ENCODE peak calls at places on chromosome 10, in six cellular contexts. One of them, this sample, is unnamed.

GRCh38 chr10:45427305-45427955 is 53.4 kb downstream of the ALOX5 start:
- DNase-seq in ovary: no peak
- DNase-seq in HCT116: no peak
- DNase-seq in NB4: no peak
- DNase-seq in adrenal gland: no peak
- DNase-seq in GM12891: no peak
- DNase-seq in this sample: no peak

GRCh38 chr10:48885376-48885775 is 54.3 kb downstream of the LRRC18 start:
- DNase-seq in ovary: no peak
- DNase-seq in HCT116: peak
- DNase-seq in NB4: peak
- DNase-seq in adrenal gland: no peak
- DNase-seq in GM12891: no peak
- DNase-seq in this sample: peak

GRCh38 chr10:28250782-28251181 is 52.1 kb downstream of the MPP7 start:
- DNase-seq in ovary: no peak
- DNase-seq in HCT116: no peak
- DNase-seq in NB4: peak
- DNase-seq in adrenal gland: no peak
- DNase-seq in GM12891: no peak
- DNase-seq in this sample: peak

GRCh38 chr10:36248314-36248981 is 606.4 kb upstream of the FZD8 start:
- DNase-seq in ovary: no peak
- DNase-seq in HCT116: no peak
- DNase-seq in NB4: no peak
- DNase-seq in adrenal gland: no peak
- DNase-seq in GM12891: no peak
- DNase-seq in this sample: no peak

GRCh38 chr10:77763453-77764430 is 126.1 kb upstream of the KCNMA1 start:
- DNase-seq in ovary: no peak
- DNase-seq in HCT116: no peak
- DNase-seq in NB4: no peak
- DNase-seq in adrenal gland: no peak
- DNase-seq in GM12891: no peak
- DNase-seq in this sample: no peak

GRCh38 chr10:66828957-66829356 is 96.9 kb upstream of the LRRTM3 start:
- DNase-seq in ovary: no peak
- DNase-seq in HCT116: no peak
- DNase-seq in NB4: no peak
- DNase-seq in adrenal gland: no peak
- DNase-seq in GM12891: no peak
- DNase-seq in this sample: no peak

GRCh38 chr10:80191589-80192270 is 13.6 kb downstream of the ANXA11 start:
- DNase-seq in ovary: peak
- DNase-seq in HCT116: no peak
- DNase-seq in NB4: no peak
- DNase-seq in adrenal gland: no peak
- DNase-seq in GM12891: no peak
- DNase-seq in this sample: no peak

GRCh38 chr10:96044686-96045085 is 1.3 kb downstream of the CCNJ start:
- DNase-seq in ovary: no peak
- DNase-seq in HCT116: no peak
- DNase-seq in NB4: peak
- DNase-seq in adrenal gland: peak
- DNase-seq in GM12891: no peak
- DNase-seq in this sample: peak

GRCh38 chr10:10499839-10500238 is 517.8 kb upstream of the CELF2 start:
- DNase-seq in ovary: no peak
- DNase-seq in HCT116: no peak
- DNase-seq in NB4: no peak
- DNase-seq in adrenal gland: no peak
- DNase-seq in GM12891: no peak
- DNase-seq in this sample: no peak

GRCh38 chr10:47166405-47166777 is 133.6 kb upstream of the GDF10 start:
- DNase-seq in ovary: no peak
- DNase-seq in HCT116: no peak
- DNase-seq in NB4: no peak
- DNase-seq in adrenal gland: no peak
- DNase-seq in GM12891: no peak
- DNase-seq in this sample: no peak

GRCh38 chr10:110833941-110834621 is 37.6 kb upstream of the PDCD4 start:
- DNase-seq in ovary: no peak
- DNase-seq in HCT116: no peak
- DNase-seq in NB4: no peak
- DNase-seq in adrenal gland: no peak
- DNase-seq in GM12891: no peak
- DNase-seq in this sample: peak

GRCh38 chr10:98246911-98247820 is 20.8 kb downstream of the LOXL4 start:
- DNase-seq in ovary: no peak
- DNase-seq in HCT116: no peak
- DNase-seq in NB4: no peak
- DNase-seq in adrenal gland: no peak
- DNase-seq in GM12891: no peak
- DNase-seq in this sample: no peak

GRCh38 chr10:43120948-43121290 is 17.3 kb upstream of the CSGALNACT2 start:
- DNase-seq in ovary: peak
- DNase-seq in HCT116: no peak
- DNase-seq in NB4: peak
- DNase-seq in adrenal gland: no peak
- DNase-seq in GM12891: peak
- DNase-seq in this sample: no peak

GRCh38 chr10:86179961-86180360 is 186.6 kb downstream of the GRID1 start:
- DNase-seq in ovary: no peak
- DNase-seq in HCT116: no peak
- DNase-seq in NB4: no peak
- DNase-seq in adrenal gland: no peak
- DNase-seq in GM12891: no peak
- DNase-seq in this sample: no peak

GRCh38 chr10:115950320-115950719 is 322.7 kb downstream of the GFRA1 start:
- DNase-seq in ovary: no peak
- DNase-seq in HCT116: no peak
- DNase-seq in NB4: no peak
- DNase-seq in adrenal gland: no peak
- DNase-seq in GM12891: no peak
- DNase-seq in this sample: no peak

GRCh38 chr10:27779462-27779861 is 33.8 kb upstream of the MKX start:
- DNase-seq in ovary: no peak
- DNase-seq in HCT116: no peak
- DNase-seq in NB4: no peak
- DNase-seq in adrenal gland: no peak
- DNase-seq in GM12891: no peak
- DNase-seq in this sample: no peak

GRCh38 chr10:128796513-128796912 is 670.3 kb upstream of the MKI67 start:
- DNase-seq in ovary: no peak
- DNase-seq in HCT116: no peak
- DNase-seq in NB4: no peak
- DNase-seq in adrenal gland: no peak
- DNase-seq in GM12891: no peak
- DNase-seq in this sample: no peak

GRCh38 chr10:90087197-90088007 is 386.0 kb downstream of the KIF20B start:
- DNase-seq in ovary: no peak
- DNase-seq in HCT116: peak
- DNase-seq in NB4: peak
- DNase-seq in adrenal gland: no peak
- DNase-seq in GM12891: peak
- DNase-seq in this sample: no peak

GRCh38 chr10:30417301-30417700 is 16.7 kb upstream of the MAP3K8 start:
- DNase-seq in ovary: no peak
- DNase-seq in HCT116: no peak
- DNase-seq in NB4: no peak
- DNase-seq in adrenal gland: no peak
- DNase-seq in GM12891: no peak
- DNase-seq in this sample: no peak

GRCh38 chr10:11796439-11796838 is 26.7 kb upstream of the PROSER2 start:
- DNase-seq in ovary: no peak
- DNase-seq in HCT116: no peak
- DNase-seq in NB4: no peak
- DNase-seq in adrenal gland: no peak
- DNase-seq in GM12891: no peak
- DNase-seq in this sample: no peak

GRCh38 chr10:119652361-119652760 is 1.2 kb downstream of the BAG3 start:
- DNase-seq in ovary: no peak
- DNase-seq in HCT116: peak
- DNase-seq in NB4: peak
- DNase-seq in adrenal gland: no peak
- DNase-seq in GM12891: no peak
- DNase-seq in this sample: peak

GRCh38 chr10:71382028-71382427 is 14.7 kb upstream of the CDH23 start:
- DNase-seq in ovary: no peak
- DNase-seq in HCT116: no peak
- DNase-seq in NB4: no peak
- DNase-seq in adrenal gland: no peak
- DNase-seq in GM12891: no peak
- DNase-seq in this sample: no peak

GRCh38 chr10:100184426-100185219 is 1.2 kb downstream of the ERLIN1 start:
- DNase-seq in ovary: no peak
- DNase-seq in HCT116: peak
- DNase-seq in NB4: peak
- DNase-seq in adrenal gland: no peak
- DNase-seq in GM12891: no peak
- DNase-seq in this sample: peak

GRCh38 chr10:28801247-28801646 is 123.9 kb downstream of the BAMBI start:
- DNase-seq in ovary: no peak
- DNase-seq in HCT116: no peak
- DNase-seq in NB4: no peak
- DNase-seq in adrenal gland: no peak
- DNase-seq in GM12891: no peak
- DNase-seq in this sample: no peak

GRCh38 chr10:74223755-74224530 is 72.9 kb downstream of the ADK start:
- DNase-seq in ovary: no peak
- DNase-seq in HCT116: peak
- DNase-seq in NB4: no peak
- DNase-seq in adrenal gland: no peak
- DNase-seq in GM12891: no peak
- DNase-seq in this sample: no peak

GRCh38 chr10:94274142-94274787 is 88.5 kb downstream of the NOC3L start:
- DNase-seq in ovary: peak
- DNase-seq in HCT116: no peak
- DNase-seq in NB4: no peak
- DNase-seq in adrenal gland: peak
- DNase-seq in GM12891: no peak
- DNase-seq in this sample: no peak

DNA sequence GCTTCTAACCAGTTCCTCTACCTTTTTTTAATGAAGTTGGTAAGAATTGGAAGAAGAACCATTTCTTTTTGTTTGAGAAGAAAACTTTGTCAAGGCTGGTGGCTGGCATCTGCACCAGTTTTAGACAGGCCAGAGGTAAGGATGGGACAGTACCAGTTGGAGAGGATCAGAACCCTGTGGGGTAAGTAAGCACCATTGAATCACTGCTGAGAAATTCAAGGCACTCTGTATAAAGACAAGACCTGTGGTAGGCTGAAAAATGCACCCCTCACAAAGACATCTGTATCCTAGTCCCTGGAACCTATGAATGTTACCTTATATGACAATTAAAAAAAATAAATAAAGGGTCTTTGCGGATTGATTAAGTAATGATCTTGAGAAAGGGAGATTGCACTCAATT is 166.7 kb upstream of the NRP1 start:
- DNase-seq in ovary: no peak
- DNase-seq in HCT116: no peak
- DNase-seq in NB4: no peak
- DNase-seq in adrenal gland: no peak
- DNase-seq in GM12891: no peak
- DNase-seq in this sample: no peak
- TF ChIP-seq POLR2A in ovary: no peak
- TF ChIP-seq POLR2A in HCT116: no peak
- TF ChIP-seq POLR2A in NB4: no peak
- TF ChIP-seq POLR2A in adrenal gland: no peak
- TF ChIP-seq POLR2A in GM12891: no peak
- TF ChIP-seq POLR2A in this sample: no peak

GRCh38 chr10:132392811-132393694 is 3.9 kb upstream of the PWWP2B start:
- DNase-seq in ovary: peak
- DNase-seq in HCT116: no peak
- DNase-seq in NB4: peak
- DNase-seq in adrenal gland: peak
- DNase-seq in GM12891: no peak
- DNase-seq in this sample: no peak
- TF ChIP-seq POLR2A in ovary: no peak
- TF ChIP-seq POLR2A in HCT116: no peak
- TF ChIP-seq POLR2A in NB4: no peak
- TF ChIP-seq POLR2A in adrenal gland: no peak
- TF ChIP-seq POLR2A in GM12891: no peak
- TF ChIP-seq POLR2A in this sample: no peak

GRCh38 chr10:103192451-103193106 is 493 bp downstream of the NT5C2 start:
- DNase-seq in ovary: peak
- DNase-seq in HCT116: peak
- DNase-seq in NB4: peak
- DNase-seq in adrenal gland: peak
- DNase-seq in GM12891: peak
- DNase-seq in this sample: peak
- TF ChIP-seq POLR2A in ovary: no peak
- TF ChIP-seq POLR2A in HCT116: no peak
- TF ChIP-seq POLR2A in NB4: peak
- TF ChIP-seq POLR2A in adrenal gland: peak
- TF ChIP-seq POLR2A in GM12891: no peak
- TF ChIP-seq POLR2A in this sample: peak

GRCh38 chr10:50623299-50624153 is at the start of gene SGMS1:
- DNase-seq in ovary: peak
- DNase-seq in HCT116: peak
- DNase-seq in NB4: peak
- DNase-seq in adrenal gland: peak
- DNase-seq in GM12891: peak
- DNase-seq in this sample: peak

GRCh38 chr10:50622497-50623298 is 1.1 kb downstream of the SGMS1 start:
- DNase-seq in ovary: peak
- DNase-seq in HCT116: no peak
- DNase-seq in NB4: peak
- DNase-seq in adrenal gland: peak
- DNase-seq in GM12891: peak
- DNase-seq in this sample: peak

GRCh38 chr10:50624154-50624865 is 554 bp upstream of the SGMS1 start:
- DNase-seq in ovary: peak
- DNase-seq in HCT116: peak
- DNase-seq in NB4: peak
- DNase-seq in adrenal gland: peak
- DNase-seq in GM12891: peak
- DNase-seq in this sample: peak

GRCh38 chr10:50625663-50626062 is 1.9 kb upstream of the SGMS1 start:
- DNase-seq in ovary: no peak
- DNase-seq in HCT116: no peak
- DNase-seq in NB4: peak
- DNase-seq in adrenal gland: no peak
- DNase-seq in GM12891: no peak
- DNase-seq in this sample: peak

DNA sequence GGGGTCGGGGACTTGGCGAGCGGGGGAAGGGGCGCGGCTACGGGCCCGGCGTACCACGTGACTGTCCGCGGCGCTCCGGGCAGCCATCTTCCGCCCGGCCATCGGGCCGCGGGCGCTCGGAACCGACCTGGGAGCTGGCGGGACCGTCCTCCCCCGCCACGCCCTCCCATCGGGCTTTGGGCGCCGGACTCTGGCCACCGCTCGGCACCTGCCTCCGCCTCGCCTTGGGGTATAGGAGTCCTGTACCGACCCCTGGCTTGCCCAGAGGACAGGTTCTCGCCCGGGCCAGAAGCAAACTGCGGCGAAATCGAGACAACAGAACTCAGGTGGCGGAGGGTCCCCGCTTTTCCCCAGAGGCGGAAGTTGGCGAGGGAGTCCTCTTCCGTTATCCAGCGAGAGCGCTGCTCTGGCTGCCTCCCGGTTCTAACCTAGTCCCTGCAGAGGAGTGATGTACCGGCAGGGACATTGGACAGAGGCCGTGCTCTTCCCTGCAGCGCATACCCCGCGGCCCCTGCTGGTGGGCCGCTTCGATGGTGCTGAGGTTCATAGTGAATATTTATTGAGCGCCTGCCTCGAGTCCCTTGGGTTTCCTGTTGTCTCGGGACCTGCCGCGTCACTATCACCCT is 1.2 kb upstream of the SGMS1 start:
- DNase-seq in ovary: peak
- DNase-seq in HCT116: peak
- DNase-seq in NB4: peak
- DNase-seq in adrenal gland: peak
- DNase-seq in GM12891: peak
- DNase-seq in this sample: peak
- TF ChIP-seq POLR2A in ovary: peak
- TF ChIP-seq POLR2A in HCT116: peak
- TF ChIP-seq POLR2A in NB4: peak
- TF ChIP-seq POLR2A in adrenal gland: no peak
- TF ChIP-seq POLR2A in GM12891: peak
- TF ChIP-seq POLR2A in this sample: peak

This sample was measured in erythroblast.